ENCODE peak calls at places on chromosomes 5 and 9, in four cellular contexts. One of them, this sample, is unnamed.

GRCh38 chr5:61942462-61943049 is 363.4 kb upstream of the KIF2A start:
- DNase-seq in right cardiac atrium: no peak
- DNase-seq in CD8-positive, alpha-beta memory T cell: no peak
- DNase-seq in activated T-cell treated with anti-CD3 and anti-CD28 coated beads, Interleukin-2, amount 50 U/mL, for 48 hours: no peak
- DNase-seq in this sample: no peak

GRCh38 chr9:77176106-77176505 is 1.2 kb upstream of the VPS13A start:
- DNase-seq in CD8-positive, alpha-beta memory T cell: no peak
- DNase-seq in right cardiac atrium: no peak
- DNase-seq in activated T-cell treated with anti-CD3 and anti-CD28 coated beads, Interleukin-2, amount 50 U/mL, for 48 hours: no peak
- DNase-seq in this sample: no peak

GRCh38 chr9:75891277-75892167 is 1.0 kb downstream of the PCSK5 start:
- DNase-seq in activated T-cell treated with anti-CD3 and anti-CD28 coated beads, Interleukin-2, amount 50 U/mL, for 48 hours: peak
- DNase-seq in right cardiac atrium: peak
- DNase-seq in CD8-positive, alpha-beta memory T cell: peak
- DNase-seq in this sample: no peak

GRCh38 chr9:83062653-83063527 is at the start of gene RASEF:
- DNase-seq in right cardiac atrium: peak
- DNase-seq in activated T-cell treated with anti-CD3 and anti-CD28 coated beads, Interleukin-2, amount 50 U/mL, for 48 hours: peak
- DNase-seq in CD8-positive, alpha-beta memory T cell: no peak
- DNase-seq in this sample: no peak

GRCh38 chr5:11384441-11385250 is 519.6 kb downstream of the CTNND2 start:
- DNase-seq in right cardiac atrium: peak
- DNase-seq in CD8-positive, alpha-beta memory T cell: no peak
- DNase-seq in activated T-cell treated with anti-CD3 and anti-CD28 coated beads, Interleukin-2, amount 50 U/mL, for 48 hours: no peak
- DNase-seq in this sample: no peak

GRCh38 chr9:37550781-37551180 is 25.4 kb downstream of the FBXO10 start:
- DNase-seq in activated T-cell treated with anti-CD3 and anti-CD28 coated beads, Interleukin-2, amount 50 U/mL, for 48 hours: no peak
- DNase-seq in right cardiac atrium: no peak
- DNase-seq in CD8-positive, alpha-beta memory T cell: no peak
- DNase-seq in this sample: no peak

GRCh38 chr9:84230355-84231136 is 110.0 kb downstream of the SLC28A3 start:
- DNase-seq in activated T-cell treated with anti-CD3 and anti-CD28 coated beads, Interleukin-2, amount 50 U/mL, for 48 hours: no peak
- DNase-seq in CD8-positive, alpha-beta memory T cell: no peak
- DNase-seq in right cardiac atrium: peak
- DNase-seq in this sample: no peak

GRCh38 chr5:149730620-149731331 is 666 bp downstream of the PPARGC1B start:
- DNase-seq in right cardiac atrium: peak
- DNase-seq in activated T-cell treated with anti-CD3 and anti-CD28 coated beads, Interleukin-2, amount 50 U/mL, for 48 hours: peak
- DNase-seq in CD8-positive, alpha-beta memory T cell: peak
- DNase-seq in this sample: peak

GRCh38 chr5:141513021-141513626 is 24.2 kb downstream of the PCDHGC5 start:
- DNase-seq in activated T-cell treated with anti-CD3 and anti-CD28 coated beads, Interleukin-2, amount 50 U/mL, for 48 hours: peak
- DNase-seq in right cardiac atrium: peak
- DNase-seq in CD8-positive, alpha-beta memory T cell: no peak
- DNase-seq in this sample: peak

GRCh38 chr5:174446446-174446845 is 277.9 kb upstream of the MSX2 start:
- DNase-seq in activated T-cell treated with anti-CD3 and anti-CD28 coated beads, Interleukin-2, amount 50 U/mL, for 48 hours: no peak
- DNase-seq in right cardiac atrium: no peak
- DNase-seq in CD8-positive, alpha-beta memory T cell: no peak
- DNase-seq in this sample: no peak

GRCh38 chr5:136749016-136749415 is 383.7 kb upstream of the TRPC7 start:
- DNase-seq in activated T-cell treated with anti-CD3 and anti-CD28 coated beads, Interleukin-2, amount 50 U/mL, for 48 hours: no peak
- DNase-seq in CD8-positive, alpha-beta memory T cell: no peak
- DNase-seq in right cardiac atrium: no peak
- DNase-seq in this sample: no peak

GRCh38 chr5:152990217-152990616 is 500.3 kb upstream of the GRIA1 start:
- DNase-seq in right cardiac atrium: no peak
- DNase-seq in CD8-positive, alpha-beta memory T cell: no peak
- DNase-seq in activated T-cell treated with anti-CD3 and anti-CD28 coated beads, Interleukin-2, amount 50 U/mL, for 48 hours: no peak
- DNase-seq in this sample: no peak

GRCh38 chr5:59180515-59180914 is 597.6 kb downstream of the RAB3C start:
- DNase-seq in CD8-positive, alpha-beta memory T cell: no peak
- DNase-seq in right cardiac atrium: no peak
- DNase-seq in activated T-cell treated with anti-CD3 and anti-CD28 coated beads, Interleukin-2, amount 50 U/mL, for 48 hours: no peak
- DNase-seq in this sample: no peak

GRCh38 chr5:77437194-77437593 is 54.9 kb downstream of the WDR41 start:
- DNase-seq in CD8-positive, alpha-beta memory T cell: no peak
- DNase-seq in activated T-cell treated with anti-CD3 and anti-CD28 coated beads, Interleukin-2, amount 50 U/mL, for 48 hours: no peak
- DNase-seq in right cardiac atrium: no peak
- DNase-seq in this sample: no peak

GRCh38 chr5:109170629-109171350 is 239.0 kb downstream of the PJA2 start:
- DNase-seq in right cardiac atrium: no peak
- DNase-seq in activated T-cell treated with anti-CD3 and anti-CD28 coated beads, Interleukin-2, amount 50 U/mL, for 48 hours: no peak
- DNase-seq in CD8-positive, alpha-beta memory T cell: no peak
- DNase-seq in this sample: no peak

GRCh38 chr5:135455876-135456237 is 3.7 kb upstream of the TIFAB start:
- DNase-seq in CD8-positive, alpha-beta memory T cell: no peak
- DNase-seq in activated T-cell treated with anti-CD3 and anti-CD28 coated beads, Interleukin-2, amount 50 U/mL, for 48 hours: no peak
- DNase-seq in right cardiac atrium: no peak
- DNase-seq in this sample: no peak

GRCh38 chr5:27578280-27578679 is 539.9 kb upstream of the CDH9 start:
- DNase-seq in activated T-cell treated with anti-CD3 and anti-CD28 coated beads, Interleukin-2, amount 50 U/mL, for 48 hours: no peak
- DNase-seq in CD8-positive, alpha-beta memory T cell: no peak
- DNase-seq in right cardiac atrium: no peak
- DNase-seq in this sample: no peak

GRCh38 chr9:117412006-117412715 is 2.7 kb downstream of the ASTN2 start:
- DNase-seq in activated T-cell treated with anti-CD3 and anti-CD28 coated beads, Interleukin-2, amount 50 U/mL, for 48 hours: no peak
- DNase-seq in CD8-positive, alpha-beta memory T cell: no peak
- DNase-seq in right cardiac atrium: peak
- DNase-seq in this sample: no peak

GRCh38 chr5:146283344-146283761 is 55.3 kb upstream of the POU4F3 start:
- DNase-seq in CD8-positive, alpha-beta memory T cell: no peak
- DNase-seq in activated T-cell treated with anti-CD3 and anti-CD28 coated beads, Interleukin-2, amount 50 U/mL, for 48 hours: no peak
- DNase-seq in right cardiac atrium: no peak
- DNase-seq in this sample: no peak

GRCh38 chr9:34992376-34992951 is 2.9 kb downstream of the DNAJB5 start:
- DNase-seq in CD8-positive, alpha-beta memory T cell: no peak
- DNase-seq in right cardiac atrium: peak
- DNase-seq in activated T-cell treated with anti-CD3 and anti-CD28 coated beads, Interleukin-2, amount 50 U/mL, for 48 hours: peak
- DNase-seq in this sample: no peak

GRCh38 chr9:69542942-69543704 is 129.0 kb downstream of the APBA1 start:
- DNase-seq in CD8-positive, alpha-beta memory T cell: no peak
- DNase-seq in right cardiac atrium: peak
- DNase-seq in activated T-cell treated with anti-CD3 and anti-CD28 coated beads, Interleukin-2, amount 50 U/mL, for 48 hours: no peak
- DNase-seq in this sample: no peak

GRCh38 chr5:80369521-80369920 is 38.3 kb upstream of the ZFYVE16 start:
- DNase-seq in CD8-positive, alpha-beta memory T cell: no peak
- DNase-seq in right cardiac atrium: no peak
- DNase-seq in activated T-cell treated with anti-CD3 and anti-CD28 coated beads, Interleukin-2, amount 50 U/mL, for 48 hours: no peak
- DNase-seq in this sample: no peak

GRCh38 chr9:128188209-128188608 is 3.2 kb downstream of the CIZ1 start:
- DNase-seq in CD8-positive, alpha-beta memory T cell: no peak
- DNase-seq in activated T-cell treated with anti-CD3 and anti-CD28 coated beads, Interleukin-2, amount 50 U/mL, for 48 hours: no peak
- DNase-seq in right cardiac atrium: no peak
- DNase-seq in this sample: no peak

GRCh38 chr9:89661391-89661949 is 56.7 kb downstream of the GADD45G start:
- DNase-seq in CD8-positive, alpha-beta memory T cell: no peak
- DNase-seq in right cardiac atrium: peak
- DNase-seq in activated T-cell treated with anti-CD3 and anti-CD28 coated beads, Interleukin-2, amount 50 U/mL, for 48 hours: no peak
- DNase-seq in this sample: no peak

GRCh38 chr9:68795411-68795810 is 90.4 kb downstream of the PIP5K1B start:
- DNase-seq in activated T-cell treated with anti-CD3 and anti-CD28 coated beads, Interleukin-2, amount 50 U/mL, for 48 hours: no peak
- DNase-seq in right cardiac atrium: no peak
- DNase-seq in CD8-positive, alpha-beta memory T cell: no peak
- DNase-seq in this sample: no peak

GRCh38 chr5:15533124-15533893 is 33.3 kb downstream of the FBXL7 start:
- DNase-seq in CD8-positive, alpha-beta memory T cell: no peak
- DNase-seq in activated T-cell treated with anti-CD3 and anti-CD28 coated beads, Interleukin-2, amount 50 U/mL, for 48 hours: no peak
- DNase-seq in right cardiac atrium: no peak
- DNase-seq in this sample: no peak

GRCh38 chr5:147522435-147522834 is 12.6 kb upstream of the DPYSL3 start:
- DNase-seq in right cardiac atrium: no peak
- DNase-seq in CD8-positive, alpha-beta memory T cell: no peak
- DNase-seq in activated T-cell treated with anti-CD3 and anti-CD28 coated beads, Interleukin-2, amount 50 U/mL, for 48 hours: no peak
- DNase-seq in this sample: no peak

This sample was measured in B cell.